ENCODE peak calls at places on chromosome 4, in four cellular contexts. N is A549, C is K562, J is GM12878. P is an unnamed sample.

GRCh38 chr4:109434007-109434792 is 585 bp downstream of the SEC24B start:
- DNase-seq in N (no peak), C (peak), J (no peak), P (peak)

GRCh38 chr4:6416518-6417286 is 55.7 kb downstream of the PPP2R2C start:
- DNase-seq in N (no peak), C (no peak), J (no peak), P (no peak)

GRCh38 chr4:47312170-47312569 is 151.3 kb downstream of the COMMD8 start:
- DNase-seq in N (no peak), C (no peak), J (no peak), P (no peak)

GRCh38 chr4:68904786-68905185 is 46.8 kb downstream of the UGT2A3 start:
- DNase-seq in N (no peak), C (peak), J (peak), P (peak)

GRCh38 chr4:73692284-73692683 is 48.1 kb upstream of the CXCL8 start:
- DNase-seq in N (no peak), C (no peak), J (no peak), P (no peak)

GRCh38 chr4:186627226-186627865 is 72.0 kb upstream of the MTNR1A start:
- DNase-seq in N (no peak), C (no peak), J (no peak), P (peak)

GRCh38 chr4:77817304-77818076 is 1.7 kb downstream of the CNOT6L start:
- DNase-seq in N (no peak), C (peak), J (no peak), P (no peak)

GRCh38 chr4:186726440-186727148 is 2.9 kb upstream of the FAT1 start:
- DNase-seq in N (peak), C (peak), J (no peak), P (peak)

GRCh38 chr4:54384563-54384962 is 155.5 kb downstream of the PDGFRA start:
- DNase-seq in N (no peak), C (peak), J (no peak), P (peak)

GRCh38 chr4:74377714-74378113 is 12.8 kb downstream of the EREG start:
- DNase-seq in N (no peak), C (no peak), J (no peak), P (peak)

GRCh38 chr4:47390438-47391125 is 72.9 kb downstream of the COMMD8 start:
- DNase-seq in N (no peak), C (no peak), J (no peak), P (no peak)

GRCh38 chr4:3372933-3373465 is 68.8 kb upstream of the HGFAC start:
- DNase-seq in N (no peak), C (peak), J (peak), P (no peak)

GRCh38 chr4:109846395-109847098 is 1.4 kb upstream of the LRIT3 start:
- DNase-seq in N (no peak), C (no peak), J (no peak), P (no peak)

GRCh38 chr4:42453612-42454011 is 56.3 kb downstream of the SHISA3 start:
- DNase-seq in N (no peak), C (no peak), J (peak), P (no peak)

GRCh38 chr4:38857354-38858096 is 908 bp upstream of the TLR6 start:
- DNase-seq in N (peak), C (peak), J (peak), P (no peak)

GRCh38 chr4:94357624-94358023 is 15.0 kb upstream of the HPGDS start:
- DNase-seq in N (no peak), C (no peak), J (no peak), P (no peak)

GRCh38 chr4:8906668-8906970 is 35.0 kb upstream of the HMX1 start:
- DNase-seq in N (no peak), C (no peak), J (no peak), P (no peak)

GRCh38 chr4:3683077-3683743 is 83.0 kb upstream of the ADRA2C start:
- DNase-seq in N (no peak), C (no peak), J (no peak), P (no peak)

GRCh38 chr4:56979674-56980073 is 978 bp downstream of the POLR2B start:
- DNase-seq in N (no peak), C (peak), J (no peak), P (peak)

GRCh38 chr4:79923290-79923689 is 149.7 kb downstream of the ANTXR2 start:
- DNase-seq in N (no peak), C (no peak), J (no peak), P (peak)

GRCh38 chr4:140497776-140498636 is at the start of gene MGAT4D:
- DNase-seq in N (no peak), C (no peak), J (no peak), P (peak)

GRCh38 chr4:157231525-157231924 is 11.0 kb downstream of the GRIA2 start:
- DNase-seq in N (no peak), C (no peak), J (no peak), P (no peak)

GRCh38 chr4:169815606-169816005 is 57.9 kb upstream of the HPF1 start:
- DNase-seq in N (peak), C (no peak), J (no peak), P (no peak)

GRCh38 chr4:55633903-55634302 is 2.2 kb downstream of the NMU start:
- DNase-seq in N (no peak), C (peak), J (no peak), P (peak)

GRCh38 chr4:135185256-135185655 is 983.7 kb upstream of the PABPC4L start:
- DNase-seq in N (no peak), C (no peak), J (no peak), P (peak)

GRCh38 chr4:115537387-115537786 is 424.0 kb upstream of the NDST4 start:
- DNase-seq in N (no peak), C (no peak), J (no peak), P (no peak)

GRCh38 chr4:180009316-180009715 is 2233.9 kb upstream of the TENM3 start:
- DNase-seq in N (no peak), C (no peak), J (no peak), P (no peak)

GRCh38 chr4:67545996-67546356 is 673 bp upstream of the CENPC start:
- DNase-seq in N (no peak), C (no peak), J (no peak), P (peak)

GRCh38 chr4:18914182-18914581 is 892.6 kb upstream of the LCORL start:
- DNase-seq in N (no peak), C (no peak), J (no peak), P (no peak)

GRCh38 chr4:181796502-181796901 is 446.7 kb upstream of the TENM3 start:
- DNase-seq in N (no peak), C (peak), J (no peak), P (no peak)

GRCh38 chr4:113502476-113502875 is 259.1 kb downstream of the CAMK2D start:
- DNase-seq in N (no peak), C (no peak), J (no peak), P (no peak)

GRCh38 chr4:118772149-118773081 is 63.5 kb downstream of the SEC24D start:
- DNase-seq in N (peak), C (peak), J (no peak), P (peak)

GRCh38 chr4:119139316-119139715 is 3.7 kb downstream of the MYOZ2 start:
- DNase-seq in N (no peak), C (no peak), J (no peak), P (no peak)

GRCh38 chr4:1400191-1400805 is 5.9 kb downstream of the NKX1-1 start:
- DNase-seq in N (no peak), C (no peak), J (no peak), P (no peak)

GRCh38 chr4:174122705-174123104 is 160.8 kb downstream of the FBXO8 start:
- DNase-seq in N (no peak), C (no peak), J (no peak), P (no peak)

GRCh38 chr4:163638909-163639308 is 144.4 kb downstream of the TMA16 start:
- DNase-seq in N (no peak), C (no peak), J (no peak), P (no peak)

GRCh38 chr4:85815796-85816459 is 341.0 kb downstream of the ARHGAP24 start:
- DNase-seq in N (no peak), C (peak), J (no peak), P (no peak)

GRCh38 chr4:71163317-71163716 is 169.9 kb downstream of the DCK start:
- DNase-seq in N (no peak), C (no peak), J (no peak), P (no peak)

GRCh38 chr4:153084249-153084648 is 120.0 kb upstream of the TRIM2 start:
- DNase-seq in N (no peak), C (no peak), J (no peak), P (no peak)
- H3K4me2 ChIP-seq in N (no peak), C (no peak), J (no peak), P (no peak)

DNA sequence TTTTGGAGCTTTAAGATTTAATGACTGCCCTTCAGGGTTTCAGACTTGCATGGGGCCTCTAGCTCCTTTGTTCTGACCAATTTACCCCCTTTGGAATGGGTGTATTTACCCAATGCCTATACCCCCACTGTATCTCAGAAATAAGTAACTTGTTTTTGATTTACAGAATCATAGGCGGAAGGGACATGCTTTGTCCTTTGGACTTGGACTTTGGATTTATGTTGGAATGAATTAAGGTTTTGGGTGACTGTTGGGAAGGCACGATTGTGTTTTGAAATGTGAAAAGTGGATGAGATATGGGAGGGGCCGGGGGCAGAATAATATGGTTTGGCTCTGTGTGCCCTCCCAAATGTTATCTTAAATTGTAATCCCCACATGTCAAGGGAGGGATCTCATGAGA is 1824.7 kb downstream of the PCDH7 start:
- DNase-seq in N (no peak), C (no peak), J (no peak), P (no peak)
- TF ChIP-seq JUNB in N (no peak), C (no peak), J (no peak), P (no peak)

GRCh38 chr4:4860803-4861591 is 1.5 kb downstream of the MSX1 start:
- DNase-seq in N (no peak), C (no peak), J (no peak), P (peak)
- H3K4me2 ChIP-seq in N (peak), C (peak), J (peak), P (peak)

DNA sequence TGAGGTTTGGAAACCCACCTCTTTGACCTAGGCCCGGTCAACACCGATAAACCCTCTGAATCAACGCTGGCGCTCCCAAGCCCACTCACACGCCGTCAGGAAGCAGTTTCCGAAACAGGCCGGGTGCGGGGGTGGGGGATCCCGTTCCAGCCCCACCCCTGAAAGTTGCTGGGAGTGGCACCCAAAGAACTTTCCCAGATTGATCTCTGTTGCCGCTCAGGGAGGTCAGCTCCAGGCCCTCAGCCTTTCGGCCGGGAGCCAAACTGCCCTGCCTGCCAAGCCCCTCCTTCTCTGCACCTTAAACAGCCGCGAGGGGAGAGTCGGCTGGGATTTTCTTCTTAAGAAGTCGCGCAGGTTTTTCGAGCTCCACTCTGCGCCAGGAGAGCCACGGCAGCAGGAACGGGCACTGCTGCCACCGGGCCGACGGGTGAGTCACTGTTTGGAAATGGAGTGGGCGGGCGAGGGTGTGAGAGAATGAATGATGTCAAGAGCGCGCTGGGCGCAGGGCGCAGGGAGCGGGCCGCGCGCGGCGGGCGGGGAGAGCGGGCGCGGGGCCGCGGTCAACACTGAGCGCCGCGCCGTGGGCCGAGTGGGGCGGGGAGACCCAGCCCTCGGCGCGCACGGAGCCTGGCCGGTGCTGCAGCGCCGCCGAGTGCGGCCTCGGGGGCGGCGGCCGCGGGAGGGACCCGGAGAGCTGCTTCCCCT is at the start of gene SGMS2:
- DNase-seq in N (peak), C (peak), J (no peak), P (peak)
- TF ChIP-seq JUNB in N (peak), C (no peak), J (no peak), P (no peak)

GRCh38 chr4:63663870-63664269 is 745.4 kb downstream of the TECRL start:
- DNase-seq in N (no peak), C (no peak), J (peak), P (no peak)
- H3K4me2 ChIP-seq in N (no peak), C (no peak), J (peak), P (no peak)

DNA sequence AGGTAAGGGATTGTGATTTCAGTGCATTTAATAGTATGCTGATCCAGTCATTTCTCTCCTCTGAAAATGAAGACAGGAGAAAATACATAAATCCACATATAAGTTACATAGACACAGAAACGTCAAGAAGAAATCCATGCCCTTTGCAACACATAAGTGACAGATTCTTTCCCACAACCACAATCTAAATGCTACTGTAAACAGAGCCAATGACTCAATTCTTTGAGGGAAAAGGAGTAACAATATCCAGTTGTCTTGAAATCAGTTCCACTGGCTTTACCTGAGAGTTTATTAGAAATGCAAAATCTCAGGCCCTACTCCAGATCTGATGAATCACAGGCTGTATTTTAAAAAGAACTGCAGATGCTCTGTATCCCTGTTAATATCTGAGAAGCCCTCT is 66.4 kb downstream of the ARAP2 start:
- DNase-seq in N (no peak), C (no peak), J (no peak), P (no peak)
- TF ChIP-seq JUNB in N (no peak), C (no peak), J (no peak), P (no peak)

GRCh38 chr4:40182041-40182440 is 14.8 kb upstream of the RHOH start:
- DNase-seq in N (no peak), C (no peak), J (no peak), P (no peak)

GRCh38 chr4:40179360-40179759 is 17.5 kb upstream of the RHOH start:
- DNase-seq in N (no peak), C (no peak), J (no peak), P (no peak)

GRCh38 chr4:40178672-40179071 is 18.2 kb upstream of the RHOH start:
- DNase-seq in N (no peak), C (no peak), J (no peak), P (no peak)

GRCh38 chr4:40182979-40183378 is 13.9 kb upstream of the RHOH start:
- DNase-seq in N (no peak), C (no peak), J (no peak), P (no peak)

GRCh38 chr4:40180356-40180755 is 16.5 kb upstream of the RHOH start:
- DNase-seq in N (no peak), C (no peak), J (no peak), P (no peak)
- H3K4me2 ChIP-seq in N (peak), C (no peak), J (no peak), P (no peak)

DNA sequence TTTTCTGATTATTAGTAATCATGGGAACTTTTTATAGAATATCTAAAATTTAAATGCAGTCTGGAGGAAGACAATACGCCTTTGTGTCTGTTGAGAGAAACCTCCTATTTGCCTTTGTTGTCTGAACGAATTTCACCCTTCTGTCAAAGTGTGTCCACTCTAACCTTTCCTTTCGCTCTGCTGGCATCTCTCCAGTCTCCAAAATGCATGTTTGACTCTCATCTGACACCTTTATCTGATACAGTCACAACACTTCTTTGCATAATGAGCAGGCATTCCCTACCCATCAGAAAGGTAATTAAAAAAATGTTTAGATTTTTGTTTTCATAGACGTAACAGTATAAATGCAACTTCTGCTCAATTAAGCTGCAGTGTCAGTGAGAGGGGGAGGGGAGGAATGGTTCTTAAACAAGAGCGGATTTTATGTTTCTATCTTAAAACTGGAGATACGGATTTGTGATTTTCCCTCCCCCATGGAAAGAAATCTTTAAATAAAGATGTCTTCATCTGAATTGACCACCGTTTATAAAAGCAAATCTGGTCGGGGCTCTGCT is 70.2 kb downstream of the CXXC4 start:
- DNase-seq in N (no peak), C (no peak), J (no peak), P (no peak)
- TF ChIP-seq JUNB in N (no peak), C (no peak), J (no peak), P (no peak)

P was measured in GM23338.